ENCODE peak calls at places on chromosomes 16 and 17, in ten cellular contexts. V is psoas muscle, K is stomach, R is fibroblast of lung, Q is cardiac muscle cell, F is choroid plexus epithelial cell, S is endothelial cell of umbilical vein, E is GM12865, I is foreskin fibroblast, X is NB4. G is an unnamed sample.

GRCh38 chr16:63617047-63617989 is 1504.5 kb downstream of the CDH11 start:
- DNase-seq in R (peak), V (no peak), F (no peak), K (no peak), Q (peak), E (no peak), X (no peak), I (no peak), S (peak), G (no peak)

GRCh38 chr16:84606081-84606875 is 11.6 kb downstream of the COTL1 start:
- DNase-seq in X (no peak), K (no peak), F (no peak), R (no peak), Q (no peak), I (no peak), V (no peak), E (no peak), S (no peak), G (no peak)

GRCh38 chr17:76679242-76679641 is 31.5 kb downstream of the MXRA7 start:
- DNase-seq in R (no peak), E (no peak), V (no peak), F (no peak), I (no peak), X (no peak), Q (no peak), S (no peak), K (no peak), G (no peak)

GRCh38 chr17:38798614-38799500 is 499 bp downstream of the PIP4K2B start:
- DNase-seq in Q (no peak), F (peak), X (peak), I (peak), E (peak), R (peak), K (peak), V (peak), S (peak), G (no peak)

GRCh38 chr16:2296662-2297505 is 29.0 kb upstream of the RNPS1 start:
- DNase-seq in S (peak), Q (peak), I (peak), K (peak), F (peak), X (peak), V (peak), E (peak), R (peak), G (peak)

GRCh38 chr17:58493506-58493905 is 5.3 kb upstream of the HSF5 start:
- DNase-seq in S (no peak), V (no peak), F (no peak), K (no peak), X (peak), E (no peak), R (no peak), I (no peak), Q (no peak), G (no peak)

GRCh38 chr17:10071141-10071540 is 127.3 kb downstream of the GAS7 start:
- DNase-seq in Q (no peak), K (no peak), I (no peak), E (no peak), V (no peak), R (no peak), X (no peak), F (no peak), S (no peak), G (no peak)

GRCh38 chr16:67668495-67669157 is 2.0 kb downstream of the C16orf86 start:
- DNase-seq in X (peak), Q (no peak), S (no peak), I (no peak), K (no peak), R (no peak), E (no peak), V (no peak), F (no peak), G (no peak)

GRCh38 chr17:65099941-65100315 is 37.2 kb upstream of the RGS9 start:
- DNase-seq in I (no peak), R (peak), F (peak), X (no peak), K (peak), S (no peak), V (peak), E (peak), Q (no peak), G (no peak)

GRCh38 chr17:320809-321385 is 31.7 kb downstream of the RPH3AL start:
- DNase-seq in V (no peak), F (no peak), R (no peak), S (no peak), K (no peak), I (no peak), X (no peak), Q (peak), E (no peak), G (no peak)

GRCh38 chr16:88922114-88922825 is 54.7 kb downstream of the CBFA2T3 start:
- DNase-seq in I (peak), X (no peak), R (peak), V (peak), Q (no peak), K (peak), E (no peak), S (peak), F (peak), G (peak)

GRCh38 chr17:44444735-44445105 is 55.3 kb upstream of the ITGA2B start:
- DNase-seq in F (peak), V (no peak), E (no peak), Q (no peak), K (no peak), X (no peak), I (peak), S (no peak), R (peak), G (peak)

GRCh38 chr17:68035131-68035522 is 408 bp upstream of the KPNA2 start:
- DNase-seq in K (peak), F (no peak), V (peak), Q (peak), I (no peak), S (no peak), X (peak), E (no peak), R (no peak), G (no peak)

GRCh38 chr17:45034599-45034998 is 16.8 kb downstream of the DCAKD start:
- DNase-seq in E (no peak), R (no peak), Q (no peak), V (no peak), X (no peak), F (no peak), I (no peak), K (no peak), S (no peak), G (no peak)

GRCh38 chr16:901149-901548 is 69.6 kb downstream of the LMF1 start:
- DNase-seq in X (no peak), I (no peak), K (no peak), R (no peak), F (no peak), V (no peak), Q (no peak), S (no peak), E (no peak), G (no peak)

GRCh38 chr16:2166263-2167080 is 10.9 kb downstream of the TRAF7 start:
- DNase-seq in R (no peak), E (no peak), S (no peak), Q (no peak), F (no peak), K (no peak), X (no peak), I (no peak), V (no peak), G (no peak)

GRCh38 chr17:19741832-19742457 is 6.2 kb downstream of the ALDH3A1 start:
- DNase-seq in X (no peak), E (no peak), V (no peak), F (no peak), I (no peak), S (no peak), K (no peak), R (no peak), Q (no peak), G (no peak)

GRCh38 chr16:89619880-89620279 is 6.4 kb downstream of the DPEP1 start:
- DNase-seq in E (no peak), I (no peak), K (no peak), V (no peak), Q (no peak), X (no peak), S (no peak), F (peak), R (no peak), G (no peak)

GRCh38 chr17:56908061-56908542 is 5.7 kb downstream of the TRIM25 start:
- DNase-seq in K (peak), S (no peak), I (no peak), F (no peak), X (peak), V (peak), Q (no peak), E (peak), R (no peak), G (no peak)

GRCh38 chr17:43024407-43025289 is at the start of gene RND2:
- DNase-seq in I (peak), K (peak), R (peak), V (peak), S (peak), X (peak), F (peak), E (peak), Q (peak), G (peak)

GRCh38 chr16:67673712-67674580 is 7.3 kb downstream of the C16orf86 start:
- DNase-seq in X (no peak), Q (no peak), F (peak), S (peak), V (peak), K (peak), I (no peak), E (no peak), R (no peak), G (no peak)

GRCh38 chr16:12311309-12311708 is 334.8 kb downstream of the SNX29 start:
- DNase-seq in X (no peak), R (no peak), F (no peak), V (no peak), I (no peak), Q (no peak), E (no peak), K (no peak), S (peak), G (no peak)

GRCh38 chr17:19415806-19416775 is 5.1 kb downstream of the RNF112 start:
- DNase-seq in K (no peak), S (no peak), V (no peak), R (no peak), X (no peak), Q (no peak), E (no peak), F (no peak), I (no peak), G (no peak)

GRCh38 chr17:74369665-74370490 is 2.6 kb downstream of the GPR142 start:
- DNase-seq in V (no peak), Q (no peak), K (no peak), E (no peak), X (no peak), R (no peak), S (no peak), F (no peak), I (no peak), G (no peak)

GRCh38 chr17:83056583-83057396 is 22.6 kb upstream of the METRNL start:
- DNase-seq in V (no peak), E (no peak), I (no peak), Q (no peak), R (no peak), S (no peak), K (peak), F (no peak), X (no peak), G (no peak)

GRCh38 chr16:30184430-30185140 is 1.2 kb downstream of the CORO1A start:
- DNase-seq in S (no peak), E (peak), K (peak), F (peak), V (no peak), I (no peak), Q (no peak), R (no peak), X (peak), G (no peak)

GRCh38 chr17:3974138-3974687 is 10.0 kb upstream of the ATP2A3 start:
- DNase-seq in E (no peak), F (no peak), K (no peak), Q (no peak), X (peak), I (no peak), S (peak), V (no peak), R (no peak), G (no peak)

GRCh38 chr16:1745900-1746692 is 25.2 kb downstream of the NME3 start:
- DNase-seq in X (no peak), V (no peak), I (no peak), Q (no peak), K (no peak), S (no peak), F (peak), E (no peak), R (peak), G (peak)

GRCh38 chr17:78993981-78994671 is 14.4 kb upstream of the LGALS3BP start:
- DNase-seq in Q (no peak), E (no peak), S (no peak), V (no peak), K (peak), X (no peak), R (no peak), F (no peak), I (no peak), G (no peak)

GRCh38 chr16:3949287-3949686 is 68.8 kb upstream of the CREBBP start:
- DNase-seq in X (no peak), R (no peak), I (no peak), F (no peak), K (no peak), Q (peak), V (no peak), E (no peak), S (peak), G (no peak)

GRCh38 chr16:3946604-3947180 is 66.2 kb upstream of the CREBBP start:
- DNase-seq in Q (no peak), F (no peak), I (no peak), V (no peak), E (no peak), X (no peak), S (no peak), R (no peak), K (no peak), G (no peak)

GRCh38 chr16:3949946-3950342 is 69.4 kb upstream of the CREBBP start:
- DNase-seq in K (no peak), X (peak), F (no peak), Q (no peak), V (no peak), E (no peak), I (no peak), S (no peak), R (no peak), G (no peak)

GRCh38 chr16:3950343-3951193 is 70.1 kb upstream of the CREBBP start:
- DNase-seq in I (peak), K (peak), R (peak), X (no peak), F (peak), E (no peak), V (peak), Q (no peak), S (peak), G (peak)

GRCh38 chr16:3948378-3948995 is 68.0 kb upstream of the CREBBP start:
- DNase-seq in E (no peak), V (no peak), F (no peak), K (no peak), X (no peak), I (no peak), R (no peak), S (no peak), Q (no peak), G (no peak)
- H3K4me3 ChIP-seq in E (no peak), V (peak), F (no peak), K (no peak), X (no peak), I (no peak), R (no peak), S (no peak), Q (no peak), G (no peak)

DNA sequence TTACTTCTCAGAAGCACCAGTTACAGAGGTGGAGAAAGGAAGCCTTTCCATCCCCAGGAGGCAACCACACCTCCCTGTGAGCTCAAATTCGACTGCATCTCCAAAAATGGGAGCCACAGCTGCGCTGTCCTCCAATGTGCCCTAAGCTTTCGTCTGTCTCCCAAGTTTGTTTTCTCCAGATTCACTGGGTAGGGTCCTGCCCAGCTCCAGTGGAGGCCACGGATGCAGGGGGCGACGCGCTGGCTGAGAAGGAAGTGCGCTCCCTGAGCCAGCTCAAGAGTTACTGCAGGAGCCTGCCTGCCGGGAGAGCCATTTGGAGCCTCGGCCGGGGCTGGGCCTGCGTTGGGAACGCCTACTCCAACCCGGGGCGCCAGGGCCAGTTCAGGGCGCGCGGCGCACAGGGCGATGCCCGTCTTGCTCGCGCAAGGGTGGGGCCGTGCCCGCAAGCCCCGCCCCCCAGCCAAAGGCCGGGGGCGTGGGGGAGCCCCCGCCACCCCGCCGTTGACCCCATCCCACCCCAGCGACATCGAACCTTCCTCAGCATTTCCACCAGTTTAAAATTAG is 19.5 kb downstream of the SIAH1 start:
- DNase-seq in K (peak), V (peak), X (peak), I (peak), Q (peak), S (peak), E (peak), R (peak), F (peak), G (no peak)
- TF ChIP-seq CTCF in K (no peak), V (no peak), X (no peak), I (no peak), Q (peak), S (no peak), E (no peak), R (no peak), F (peak), G (no peak)

GRCh38 chr16:75219838-75220237 is 1.1 kb downstream of the CTRB1 start:
- DNase-seq in V (no peak), K (no peak), X (no peak), R (no peak), S (no peak), I (no peak), E (peak), F (no peak), Q (no peak), G (no peak)
- H3K4me3 ChIP-seq in V (no peak), K (no peak), X (no peak), R (no peak), S (no peak), I (no peak), E (no peak), F (no peak), Q (no peak), G (no peak)

GRCh38 chr17:6749519-6749918 is 6.3 kb upstream of the XAF1 start:
- DNase-seq in K (no peak), R (no peak), Q (no peak), F (peak), S (peak), V (no peak), X (peak), E (no peak), I (no peak), G (no peak)
- TF ChIP-seq CTCF in K (no peak), R (no peak), Q (peak), F (peak), S (peak), V (no peak), X (peak), E (no peak), I (no peak), G (no peak)

G was measured in retinal pigment epithelial cell.